ENCODE peak calls at places on chromosome 19, in eight cellular contexts. L is HCT116, M is colonic mucosa, N is GM06990, X is NB4, T is epithelial cell of esophagus, R is gastrocnemius medialis, U is fibroblast of mammary gland. V is an unnamed sample.

GRCh38 chr19:38977445-38978314 is 2.1 kb upstream of the FBXO17 start:
- DNase-seq in L (no peak), M (no peak), N (peak; percentile 86), X (no peak), T (peak; percentile 61), R (no peak), U (no peak), V (no peak)

GRCh38 chr19:1658446-1659433 is 6.3 kb upstream of the TCF3 start:
- DNase-seq in L (no peak), M (no peak), N (no peak), X (no peak), T (no peak), R (no peak), U (no peak), V (no peak)

GRCh38 chr19:48830965-48831364 is 5.3 kb downstream of the HSD17B14 start:
- DNase-seq in L (no peak), M (no peak), N (no peak), X (no peak), T (no peak), R (no peak), U (no peak), V (no peak)

GRCh38 chr19:14614099-14614412 is 31.2 kb downstream of the CLEC17A start:
- DNase-seq in L (no peak), M (no peak), N (peak; percentile 62), X (peak; percentile 95), T (no peak), R (no peak), U (no peak), V (no peak)

GRCh38 chr19:35225951-35226350 is 2.6 kb downstream of the FAM187B start:
- DNase-seq in L (no peak), M (no peak), N (no peak), X (no peak), T (no peak), R (no peak), U (no peak), V (peak; percentile 4)

GRCh38 chr19:11479470-11480080 is 1.3 kb downstream of the ELAVL3 start:
- DNase-seq in L (no peak), M (peak; percentile 66), N (no peak), X (no peak), T (peak; percentile 41), R (no peak), U (peak; percentile 30), V (no peak)

GRCh38 chr19:55118401-55118991 is 1.1 kb upstream of the PPP1R12C start:
- DNase-seq in L (no peak), M (peak; percentile 78), N (no peak), X (peak; percentile 91), T (no peak), R (peak; percentile 65), U (peak; percentile 50), V (no peak)

GRCh38 chr19:33473644-33474305 is 47.8 kb downstream of the PEPD start:
- DNase-seq in L (no peak), M (no peak), N (no peak), X (no peak), T (no peak), R (no peak), U (peak; percentile 59), V (no peak)

GRCh38 chr19:38004100-38004504 is 97.1 kb downstream of the SIPA1L3 start:
- DNase-seq in L (no peak), M (no peak), N (no peak), X (no peak), T (no peak), R (no peak), U (peak; percentile 59), V (no peak)

GRCh38 chr19:33910922-33911321 is 114.3 kb downstream of the KCTD15 start:
- DNase-seq in L (no peak), M (no peak), N (no peak), X (no peak), T (no peak), R (no peak), U (no peak), V (no peak)

GRCh38 chr19:29966594-29967249 is 24.7 kb downstream of the URI1 start:
- DNase-seq in L (no peak), M (no peak), N (peak; percentile 20), X (peak; percentile 25), T (peak; percentile 27), R (no peak), U (peak; percentile 43), V (no peak)

GRCh38 chr19:39474139-39474620 is 6.5 kb upstream of the TIMM50 start:
- DNase-seq in L (no peak), M (peak; percentile 53), N (peak; percentile 43), X (peak; percentile 50), T (peak; percentile 48), R (peak; percentile 33), U (peak; percentile 31), V (peak; percentile 71)

GRCh38 chr19:51735759-51736449 is 12.1 kb upstream of the HAS1 start:
- DNase-seq in L (no peak), M (peak; percentile 19), N (no peak), X (peak; percentile 96), T (no peak), R (peak; percentile 43), U (peak; percentile 98), V (no peak)

GRCh38 chr19:13101590-13102415 is 855 bp downstream of the LYL1 start:
- DNase-seq in L (no peak), M (no peak), N (no peak), X (no peak), T (no peak), R (no peak), U (no peak), V (no peak)
- TF ChIP-seq CTCF in L (peak; percentile 1), M (no peak), N (no peak), X (no peak), T (no peak), R (no peak), U (no peak), V (no peak)

DNA sequence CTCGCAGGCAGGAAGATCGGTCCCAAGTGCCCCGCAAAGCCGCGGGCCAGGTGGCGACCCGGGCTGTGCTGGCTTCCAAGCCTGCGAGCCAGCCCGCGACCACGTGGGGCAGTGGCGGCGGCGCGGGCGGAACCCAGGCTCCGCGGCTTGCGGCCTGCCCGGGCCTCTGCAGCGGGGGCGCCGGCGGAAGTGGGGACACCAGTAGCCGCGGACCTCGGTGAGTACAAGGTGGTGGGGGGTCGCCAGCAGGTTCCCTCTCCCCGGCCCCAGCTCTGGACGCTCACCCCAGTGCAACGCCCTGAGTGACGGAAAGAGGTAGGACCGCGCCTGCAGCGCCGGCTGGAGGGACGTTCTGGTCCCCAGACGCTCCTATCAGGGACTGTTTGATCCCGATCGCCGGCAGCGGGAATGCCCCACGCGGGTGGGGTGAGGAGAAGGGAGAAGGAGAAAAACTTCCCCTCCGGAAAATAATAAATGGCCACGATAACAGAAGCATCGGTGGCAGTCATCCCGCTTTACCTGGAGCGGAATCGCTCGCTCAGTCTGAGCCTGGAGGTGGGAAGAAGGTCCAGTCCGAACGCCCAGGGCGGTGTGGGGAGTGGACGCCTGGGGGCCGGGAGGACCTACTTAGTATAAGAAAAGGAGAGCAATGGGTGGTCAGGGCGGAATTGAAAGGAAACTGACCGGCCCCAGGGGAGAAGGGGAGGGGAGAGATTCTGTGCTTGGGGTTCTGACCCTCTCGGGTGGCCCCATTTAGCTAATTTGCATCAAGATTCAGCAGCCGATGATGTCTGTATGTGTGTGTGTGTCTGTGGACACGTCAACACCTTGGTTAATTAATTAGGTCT is at the start of gene GEMIN7:
- DNase-seq in L (peak; percentile 44), M (peak; percentile 72), N (peak; percentile 90), X (peak; percentile 84), T (peak; percentile 79), R (peak; percentile 71), U (peak; percentile 57), V (peak; percentile 85)
- TF ChIP-seq CTCF in L (no peak), M (no peak), N (no peak), X (no peak), T (no peak), R (peak; percentile 20), U (no peak), V (no peak)

DNA sequence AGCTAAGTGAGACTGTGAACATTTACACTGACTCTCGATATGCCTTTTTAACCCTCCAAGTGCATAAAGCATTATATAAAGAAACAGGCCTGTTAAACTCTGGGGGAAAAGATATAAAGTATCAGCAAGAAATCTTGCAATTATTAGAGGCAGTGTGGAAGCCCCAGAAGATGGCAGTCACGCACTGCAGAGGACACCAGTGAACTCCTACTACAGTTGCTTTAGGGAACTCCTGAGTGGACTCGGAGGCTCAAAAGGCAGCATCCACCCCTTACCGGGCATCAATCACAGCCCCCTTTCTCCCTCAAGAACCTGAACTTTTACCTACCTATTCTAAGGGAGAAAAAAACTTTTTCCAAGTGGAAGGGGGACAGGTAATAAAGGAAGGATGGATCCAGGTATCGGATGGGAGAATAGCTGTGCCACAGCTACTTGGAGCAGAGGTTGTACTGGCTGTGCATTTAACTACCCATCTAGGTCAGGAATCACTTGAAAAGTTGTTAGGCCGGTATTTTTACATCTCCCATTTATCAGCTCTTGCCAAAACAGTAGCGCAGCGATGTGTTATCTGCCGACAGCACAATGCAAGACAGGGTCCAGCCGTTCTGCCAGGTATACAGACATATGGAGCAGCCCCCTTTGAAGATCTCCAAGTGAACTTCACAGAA is 80.1 kb downstream of the ZNF486 start:
- DNase-seq in L (no peak), M (no peak), N (no peak), X (peak; percentile 48), T (peak; percentile 33), R (no peak), U (peak; percentile 16), V (no peak)
- TF ChIP-seq CTCF in L (no peak), M (peak; percentile 23), N (peak; percentile 35), X (peak; percentile 20), T (peak; percentile 54), R (no peak), U (no peak), V (no peak)

DNA sequence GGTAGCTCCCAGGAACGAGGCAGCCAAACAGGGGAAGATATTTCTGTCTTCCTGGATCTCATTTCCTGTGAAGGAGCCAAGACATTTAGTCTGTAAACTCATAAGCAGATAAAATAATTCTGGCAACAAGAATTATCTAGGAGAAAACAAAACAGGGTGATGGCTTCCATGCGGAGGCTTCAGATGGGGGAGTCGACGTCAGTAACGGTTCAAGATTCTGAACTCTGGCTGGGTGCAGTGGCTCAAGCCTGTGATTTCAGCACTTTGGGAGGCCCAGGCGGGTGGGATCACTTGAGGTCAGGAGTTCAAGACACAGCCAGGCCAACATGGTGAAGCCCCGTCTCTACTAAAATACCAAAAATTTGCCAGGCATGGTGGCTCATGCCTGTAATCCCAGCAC is 1.3 kb downstream of the GNA15 start:
- DNase-seq in L (no peak), M (no peak), N (no peak), X (peak; percentile 43), T (no peak), R (no peak), U (no peak), V (no peak)
- TF ChIP-seq CTCF in L (no peak), M (no peak), N (no peak), X (no peak), T (no peak), R (no peak), U (no peak), V (no peak)

GRCh38 chr19:8069116-8069973 is 16.8 kb downstream of the CCL25 start:
- DNase-seq in L (no peak), M (peak; percentile 24), N (no peak), X (peak; percentile 72), T (no peak), R (no peak), U (peak; percentile 21), V (no peak)
- TF ChIP-seq CTCF in L (peak; percentile 90), M (peak; percentile 30), N (peak; percentile 74), X (peak; percentile 94), T (peak; percentile 37), R (peak; percentile 18), U (peak; percentile 68), V (no peak)

GRCh38 chr19:32068805-32069204 is 276.6 kb upstream of the ZNF507 start:
- DNase-seq in L (no peak), M (no peak), N (no peak), X (no peak), T (no peak), R (no peak), U (no peak), V (no peak)
- TF ChIP-seq CTCF in L (no peak), M (no peak), N (no peak), X (no peak), T (no peak), R (no peak), U (no peak), V (no peak)

GRCh38 chr19:12513531-12514061 is 29.0 kb upstream of the ZNF709 start:
- DNase-seq in L (no peak), M (no peak), N (no peak), X (no peak), T (no peak), R (no peak), U (no peak), V (no peak)
- TF ChIP-seq CTCF in L (no peak), M (no peak), N (no peak), X (no peak), T (no peak), R (no peak), U (no peak), V (no peak)

V was measured in activated B cell treated with CpG ODN at 0.5 μM for 24 hours.